ENCODE peak calls at places on chromosomes 16 and 17, in seven cellular contexts. H is prostate gland, N is stomach, L is breast epithelium, K is Panc1, Z is transverse colon, X is GM23338. T is an unnamed sample.
A peak's percentile ranks its signal among the peaks of the same experiment; 100 is the strongest.

GRCh38 chr17:47719411-47720152 is 13.5 kb upstream of the TBX21 start:
- DNase-seq in N (no peak), H (no peak), Z (no peak), X (no peak), L (no peak), K (no peak), T (no peak)

GRCh38 chr16:727291-727977 is 528 bp downstream of the HAGHL start:
- DNase-seq in H (no peak), N (no peak), Z (peak; percentile 36), L (no peak), K (no peak), X (peak; percentile 71), T (no peak)

GRCh38 chr17:79619636-79620206 is 8.9 kb upstream of the RBFOX3 start:
- DNase-seq in N (no peak), H (no peak), Z (peak; percentile 4), K (no peak), L (no peak), X (no peak), T (no peak)

GRCh38 chr17:67477687-67478086 is 100.6 kb downstream of the PITPNC1 start:
- DNase-seq in L (no peak), K (no peak), N (no peak), X (no peak), Z (no peak), H (no peak), T (no peak)

GRCh38 chr17:50195196-50195865 is 6.1 kb downstream of the COL1A1 start:
- DNase-seq in K (no peak), H (no peak), L (no peak), N (no peak), X (no peak), Z (no peak), T (no peak)

GRCh38 chr16:29126057-29126494 is 141.2 kb downstream of the LAT start:
- DNase-seq in L (no peak), H (no peak), N (no peak), X (peak; percentile 32), Z (no peak), K (no peak), T (no peak)

GRCh38 chr17:31593806-31594205 is 202.3 kb downstream of the RAB11FIP4 start:
- DNase-seq in H (no peak), X (no peak), K (no peak), L (no peak), N (no peak), Z (no peak), T (no peak)

GRCh38 chr17:74211141-74211928 is 2.0 kb upstream of the TTYH2 start:
- DNase-seq in H (no peak), Z (no peak), N (no peak), X (peak; percentile 76), L (no peak), K (no peak), T (no peak)

GRCh38 chr16:89887243-89887642 is 13.9 kb downstream of the TCF25 start:
- DNase-seq in Z (no peak), N (no peak), L (no peak), X (no peak), H (no peak), K (no peak), T (no peak)

GRCh38 chr16:69448470-69449193 is 24.2 kb downstream of the CYB5B start:
- DNase-seq in H (no peak), N (no peak), Z (no peak), L (no peak), X (no peak), K (no peak), T (no peak)

GRCh38 chr16:51113254-51114125 is 37.6 kb downstream of the SALL1 start:
- DNase-seq in X (peak; percentile 54), K (no peak), L (no peak), N (no peak), H (no peak), Z (no peak), T (no peak)

GRCh38 chr17:35981246-35981645 is at the start of gene CCL16:
- DNase-seq in Z (no peak), K (no peak), L (no peak), X (no peak), H (no peak), N (no peak), T (no peak)

GRCh38 chr17:36599546-36600250 is 1.7 kb upstream of the MRM1 start:
- DNase-seq in H (no peak), X (no peak), N (no peak), K (no peak), L (no peak), Z (no peak), T (no peak)

GRCh38 chr16:57540387-57540786 is 2.1 kb upstream of the ADGRG5 start:
- DNase-seq in H (no peak), X (no peak), K (no peak), L (peak; percentile 16), Z (no peak), N (peak; percentile 14), T (no peak)

GRCh38 chr16:11913425-11914079 is 2.2 kb downstream of the GSPT1 start:
- DNase-seq in L (no peak), X (no peak), H (no peak), Z (no peak), K (no peak), N (no peak), T (no peak)

GRCh38 chr16:85437161-85438052 is 175.7 kb upstream of the GSE1 start:
- DNase-seq in X (peak; percentile 90), K (no peak), L (peak; percentile 69), H (peak; percentile 83), N (peak; percentile 84), Z (peak; percentile 89), T (no peak)

GRCh38 chr16:31427441-31428276 is 501 bp downstream of the COX6A2 start:
- DNase-seq in K (no peak), Z (peak; percentile 45), H (no peak), L (no peak), N (peak; percentile 60), X (peak; percentile 55), T (no peak)

GRCh38 chr16:25690563-25691143 is 1.1 kb upstream of the HS3ST4 start:
- DNase-seq in K (no peak), L (no peak), X (peak; percentile 6), Z (no peak), H (no peak), N (peak; percentile 41), T (no peak)

GRCh38 chr17:58630883-58631522 is 60.8 kb downstream of the TEX14 start:
- DNase-seq in Z (peak; percentile 68), H (peak; percentile 11), L (peak; percentile 46), N (peak; percentile 49), K (no peak), X (peak; percentile 73), T (peak; percentile 3)

DNA sequence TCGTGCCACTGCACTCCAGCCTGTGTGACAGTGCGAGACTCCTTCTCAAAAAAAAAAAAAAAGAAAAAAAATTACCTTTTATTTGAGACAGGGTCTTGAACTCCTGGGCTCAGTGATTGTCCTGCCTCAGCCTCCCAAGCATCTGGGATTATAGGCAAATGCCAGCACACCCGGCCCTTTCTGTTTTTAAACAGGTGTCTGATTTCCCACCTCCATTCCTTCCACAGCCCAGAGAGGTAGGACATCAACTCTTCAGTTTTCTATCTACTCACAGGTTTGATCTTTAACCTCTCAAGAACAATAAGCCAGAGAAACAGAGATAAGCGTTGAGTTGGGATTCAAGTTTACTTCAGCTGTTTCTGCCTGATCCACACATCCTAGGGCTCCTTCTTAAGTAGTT is 41.5 kb upstream of the TEX2 start:
- DNase-seq in N (no peak), L (no peak), X (no peak), K (no peak), H (no peak), Z (no peak), T (no peak)
- H3K27ac ChIP-seq in N (no peak overlapping the region), L (no peak overlapping the region), X (no peak overlapping the region), K (no peak overlapping the region), H (no peak overlapping the region), Z (no peak overlapping the region), T (no peak overlapping the region)

DNA sequence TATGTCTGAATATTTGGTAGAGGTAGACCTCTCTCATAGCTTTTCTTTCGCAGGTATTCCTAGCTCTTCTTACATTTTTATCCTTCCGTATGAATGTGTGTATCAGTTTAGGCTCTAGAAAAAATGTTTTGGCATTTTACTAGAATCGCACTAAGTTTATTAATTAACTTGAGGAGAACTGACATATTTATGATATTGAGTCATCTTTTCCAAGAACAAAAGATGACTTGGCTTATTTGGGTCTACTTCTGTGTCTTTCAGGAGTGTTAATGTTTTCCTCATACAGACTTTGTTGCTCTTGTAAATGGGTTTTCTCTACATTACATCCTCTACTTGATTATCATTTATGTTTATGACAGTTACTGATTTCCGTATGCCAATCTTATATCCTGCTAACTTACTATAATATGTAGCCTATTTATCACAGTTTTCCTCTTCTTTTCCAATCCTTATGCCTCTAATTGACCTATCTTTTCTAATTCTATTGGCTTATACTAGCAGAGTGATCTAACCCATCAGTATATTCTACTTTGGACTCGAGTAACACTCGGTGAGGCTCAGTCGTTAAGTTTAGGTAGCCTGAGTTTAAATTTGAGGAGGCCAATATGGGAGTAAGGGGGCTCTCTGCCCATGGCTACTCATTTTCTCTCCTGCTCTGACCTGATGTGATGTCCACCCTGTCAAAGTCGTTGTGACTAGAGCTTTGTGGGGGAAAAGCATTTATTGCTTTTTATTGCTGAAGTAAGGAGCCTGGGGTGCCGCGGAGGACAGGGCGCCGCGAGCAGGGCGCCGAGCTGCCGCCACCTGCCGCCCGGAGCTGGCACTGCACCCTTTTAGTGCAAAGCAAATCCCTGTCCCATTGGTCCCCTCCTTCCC is 20.0 kb downstream of the ST6GALNAC1 start:
- DNase-seq in L (peak; percentile 62), N (peak; percentile 80), Z (peak; percentile 81), K (peak; percentile 30), X (peak; percentile 82), H (peak; percentile 62), T (peak; percentile 26)
- TF ChIP-seq POLR2AphosphoS5 in L (no peak), N (peak; percentile 69), Z (no peak), K (no peak), X (no peak), H (peak; percentile 39), T (no peak)

DNA sequence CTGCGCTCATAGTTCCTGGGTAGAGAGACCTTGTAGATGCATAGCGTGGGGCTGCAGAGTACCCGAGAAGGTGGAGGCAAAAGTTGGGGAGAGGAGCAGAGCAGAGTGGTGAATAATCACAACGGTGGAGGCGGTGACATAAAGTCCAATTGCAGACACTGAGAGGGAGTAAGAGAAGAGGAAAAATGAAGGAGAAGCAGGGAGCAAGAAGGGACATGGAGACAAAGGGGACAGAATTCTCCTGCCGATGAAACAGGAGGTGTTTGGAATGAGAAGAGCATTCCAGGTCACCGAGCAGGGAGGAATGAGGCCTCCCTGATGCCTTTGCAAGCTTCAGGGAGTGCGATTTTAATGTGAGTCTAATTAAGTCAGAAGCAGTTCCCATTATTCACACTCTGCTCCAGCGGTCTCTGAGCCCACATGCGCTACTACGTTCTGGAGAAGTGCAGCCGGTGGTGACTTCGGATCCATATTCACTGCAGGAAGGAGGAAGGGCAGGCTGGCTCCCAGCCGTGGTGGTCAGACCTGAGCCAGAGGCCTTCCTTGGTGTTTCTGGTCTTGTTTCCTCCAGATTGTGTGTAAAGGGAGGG is 108.0 kb upstream of the DNAH9 start:
- DNase-seq in H (no peak), N (no peak), Z (no peak), K (no peak), X (no peak), L (no peak), T (no peak)
- H3K4me3 ChIP-seq in H (no peak overlapping the region), N (no peak overlapping the region), Z (no peak overlapping the region), K (no peak overlapping the region), X (no peak overlapping the region), L (no peak overlapping the region), T (no peak overlapping the region)

GRCh38 chr17:39870776-39871175 is 2.8 kb downstream of the ZPBP2 start:
- DNase-seq in N (no peak), Z (no peak), X (no peak), K (no peak), H (no peak), L (no peak), T (no peak)
- H3K27ac ChIP-seq in N (no peak overlapping the region), Z (no peak overlapping the region), X (no peak overlapping the region), K (no peak overlapping the region), H (no peak overlapping the region), L (no peak overlapping the region), T (no peak overlapping the region)

GRCh38 chr16:2237552-2238395 is 1.5 kb downstream of the DNASE1L2 start:
- DNase-seq in X (peak; percentile 68), Z (no peak), N (no peak), L (no peak), H (no peak), K (no peak), T (no peak)
- TF ChIP-seq POLR2AphosphoS5 in X (no peak), Z (no peak), N (no peak), L (no peak), H (no peak), K (no peak), T (no peak)

T was measured in SK-N-MC.